ENCODE peak calls at places on chromosomes 2 and 18, in eight cellular contexts. P is EL; J is NCI-H774; F is GM03348; X is activated naive CD4-positive, alpha-beta T cell treated with anti-CD3 and anti-CD28 coated beads, Interleukin-2, amount 10 ng/mL, durations not matched to agents 7 days and 5 days; A is stomach; H is COLO829; D is renal cortical epithelial cell. T is an unnamed sample.
A peak's percentile ranks its signal among the peaks of the same experiment; 100 is the strongest.

GRCh38 chr2:211609127-211609526 is 929.5 kb downstream of the ERBB4 start:
- DNase-seq in D (no peak), X (no peak), F (no peak), H (no peak), P (no peak), A (no peak), J (no peak), T (no peak)

GRCh38 chr2:149370061-149370775 is 39.8 kb downstream of the LYPD6 start:
- DNase-seq in H (no peak), P (no peak), J (no peak), A (no peak), X (no peak), F (no peak), D (no peak), T (no peak)

GRCh38 chr2:219453691-219454131 is 19.1 kb downstream of the SPEG start:
- DNase-seq in H (no peak), J (no peak), D (peak; percentile 29), F (peak; percentile 89), A (no peak), P (peak; percentile 94), X (no peak), T (no peak)

GRCh38 chr2:185144159-185144919 is 546.0 kb downstream of the ZNF804A start:
- DNase-seq in H (no peak), A (no peak), D (no peak), X (no peak), F (no peak), J (no peak), P (no peak), T (no peak)

GRCh38 chr18:62999392-62999791 is 284.1 kb downstream of the PHLPP1 start:
- DNase-seq in P (peak; percentile 45), J (no peak), D (peak; percentile 55), X (no peak), H (peak; percentile 95), F (peak; percentile 57), A (no peak), T (no peak)

GRCh38 chr2:28713582-28714292 is 37.9 kb upstream of the PPP1CB start:
- DNase-seq in P (peak; percentile 52), A (no peak), F (peak; percentile 50), J (no peak), D (peak; percentile 87), H (no peak), X (no peak), T (no peak)

GRCh38 chr2:190303642-190304041 is 16.0 kb downstream of the HIBCH start:
- DNase-seq in D (no peak), F (no peak), J (no peak), H (no peak), A (no peak), P (peak; percentile 5), X (no peak), T (no peak)

GRCh38 chr2:130319536-130319935 is 23.2 kb upstream of the IMP4 start:
- DNase-seq in H (no peak), X (no peak), A (no peak), D (no peak), F (no peak), P (no peak), J (no peak), T (no peak)

GRCh38 chr2:63555299-63555698 is 33.0 kb downstream of the WDPCP start:
- DNase-seq in F (no peak), H (no peak), D (no peak), J (no peak), A (no peak), X (no peak), P (no peak), T (no peak)

GRCh38 chr2:168015274-168015953 is 232.0 kb downstream of the STK39 start:
- DNase-seq in H (no peak), P (no peak), X (no peak), F (no peak), D (no peak), J (no peak), A (no peak), T (no peak)

GRCh38 chr2:45259144-45259543 is 249.9 kb upstream of the SIX2 start:
- DNase-seq in H (no peak), P (no peak), D (no peak), A (peak; percentile 40), J (peak; percentile 87), X (no peak), F (no peak), T (no peak)

GRCh38 chr2:145323512-145323911 is 803.6 kb upstream of the ZEB2 start:
- DNase-seq in F (peak; percentile 10), A (no peak), H (no peak), X (no peak), D (peak; percentile 68), J (no peak), P (peak; percentile 21), T (peak; percentile 42)